ENCODE peak calls at places on chromosomes 5 and 9, in six cellular contexts. I, K, V, J, N and L are unnamed samples. For H3K9me3, the result is how much of the 10 kb centered on the place peaks cover.

GRCh38 chr5:4156153-4156552 is 560.5 kb downstream of the IRX1 start:
- DNase-seq in K (no peak), V (no peak), J (no peak), I (no peak), N (no peak), L (no peak)

GRCh38 chr5:3336666-3337065 is 259.0 kb upstream of the IRX1 start:
- DNase-seq in V (no peak), I (no peak), J (no peak), K (no peak), N (no peak), L (no peak)

GRCh38 chr5:88743231-88743879 is 139.6 kb downstream of the MEF2C start:
- DNase-seq in N (no peak), I (peak), J (no peak), K (no peak), V (no peak), L (no peak)

GRCh38 chr9:1845421-1845820 is 169.7 kb upstream of the SMARCA2 start:
- DNase-seq in V (no peak), N (no peak), J (no peak), K (no peak), I (no peak), L (no peak)

GRCh38 chr9:93136693-93137092 is 2.6 kb upstream of the NINJ1 start:
- DNase-seq in N (no peak), I (no peak), V (no peak), K (no peak), J (no peak), L (no peak)

GRCh38 chr9:83024501-83025125 is 38.3 kb downstream of the RASEF start:
- DNase-seq in N (no peak), V (no peak), J (no peak), K (peak), I (peak), L (no peak)

GRCh38 chr9:69412741-69413150 is 87.7 kb downstream of the ENTREP1 start:
- DNase-seq in V (peak), J (peak), N (peak), I (peak), K (peak), L (peak)

GRCh38 chr5:74641014-74641777 is 668 bp upstream of the ENC1 start:
- DNase-seq in N (peak), I (peak), V (peak), K (peak), J (peak), L (peak)

GRCh38 chr5:5276471-5276870 is 136.3 kb downstream of the ADAMTS16 start:
- DNase-seq in I (no peak), J (no peak), K (no peak), V (no peak), N (no peak), L (no peak)

GRCh38 chr5:141223112-141223783 is at the start of gene PCDHB14:
- DNase-seq in I (peak), V (no peak), K (no peak), N (peak), J (peak), L (peak)
- H3K9me3 ChIP-seq in I (under half), V (under half), K (under half), N (half or more), J (under half), L (under half)

GRCh38 chr5:60671899-60672692 is 27.9 kb downstream of the DEPDC1B start:
- DNase-seq in J (no peak), I (no peak), N (no peak), K (no peak), V (no peak), L (no peak)
- H2BK5ac ChIP-seq in J (no peak), I (no peak), N (no peak), K (no peak), V (no peak), L (no peak)

GRCh38 chr9:105004466-105005090 is 76.6 kb upstream of the ABCA1 start:
- DNase-seq in K (no peak), N (no peak), V (no peak), I (no peak), J (no peak), L (no peak)

GRCh38 chr9:105007143-105007542 is 79.2 kb upstream of the ABCA1 start:
- DNase-seq in K (peak), V (no peak), N (peak), I (peak), J (no peak), L (no peak)

GRCh38 chr9:105006514-105006913 is 78.6 kb upstream of the ABCA1 start:
- DNase-seq in K (no peak), I (no peak), J (no peak), V (no peak), N (no peak), L (no peak)
- H3K4me2 ChIP-seq in K (no peak), I (no peak), J (no peak), V (no peak), N (no peak), L (no peak)

DNA sequence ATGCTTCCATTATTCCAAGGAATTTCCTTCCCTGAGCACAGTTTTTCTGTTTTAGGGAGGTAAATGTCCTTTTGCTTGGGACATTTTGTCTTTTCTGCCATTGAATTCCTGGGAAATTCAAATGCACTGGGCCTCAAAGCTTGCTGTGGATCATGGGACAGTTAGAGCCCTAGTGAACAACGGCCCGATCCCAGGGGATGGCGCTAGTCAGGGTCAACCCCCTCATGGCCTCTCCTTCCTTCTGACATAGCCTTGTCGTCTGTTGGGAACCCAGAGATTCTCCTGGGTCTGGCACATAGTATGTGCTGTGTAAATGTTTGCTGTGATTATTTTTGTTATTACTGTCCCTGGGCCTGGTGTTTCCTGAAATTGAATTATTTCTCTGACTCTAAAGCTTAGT is 30.7 kb upstream of the COL15A1 start:
- DNase-seq in V (no peak), I (no peak), N (no peak), J (peak), K (no peak), L (no peak)
- H3K9me3 ChIP-seq in V (under half), I (under half), N (under half), J (under half), K (under half), L (under half)

GRCh38 chr9:38345851-38346755 is 46.4 kb upstream of the ALDH1B1 start:
- DNase-seq in I (no peak), K (no peak), J (peak), V (peak), N (no peak), L (no peak)

GRCh38 chr9:38350529-38350928 is 42.0 kb upstream of the ALDH1B1 start:
- DNase-seq in N (no peak), J (peak), I (no peak), K (no peak), V (no peak), L (no peak)

GRCh38 chr9:38346811-38347735 is 45.4 kb upstream of the ALDH1B1 start:
- DNase-seq in I (no peak), V (peak), K (no peak), J (peak), N (no peak), L (no peak)

GRCh38 chr9:38344566-38345324 is 47.8 kb upstream of the ALDH1B1 start:
- DNase-seq in I (no peak), V (peak), J (no peak), K (no peak), N (no peak), L (no peak)

DNA sequence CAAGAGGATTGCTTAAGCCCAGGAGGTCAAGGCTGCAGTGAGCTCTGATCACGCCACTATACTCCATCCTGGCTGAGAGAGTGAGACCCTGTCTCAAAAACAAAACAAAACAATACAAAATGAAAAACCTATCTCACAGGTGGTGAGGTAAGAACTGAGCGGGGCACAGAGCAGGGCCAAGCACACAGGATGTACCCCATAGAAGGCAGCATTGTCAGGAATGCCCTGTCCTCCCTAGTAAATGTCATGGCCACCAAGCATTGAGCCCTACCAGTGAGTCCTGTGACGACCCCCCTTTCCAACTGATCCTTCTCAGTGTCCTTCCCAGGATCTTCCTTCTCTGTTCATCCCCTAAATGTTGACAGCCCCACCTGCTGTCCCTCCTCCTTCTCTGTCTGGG is 44.6 kb upstream of the ALDH1B1 start:
- DNase-seq in V (no peak), I (no peak), J (no peak), K (no peak), N (no peak), L (no peak)
- H2BK5ac ChIP-seq in V (no peak), I (no peak), J (no peak), K (no peak), N (no peak), L (no peak)

DNA sequence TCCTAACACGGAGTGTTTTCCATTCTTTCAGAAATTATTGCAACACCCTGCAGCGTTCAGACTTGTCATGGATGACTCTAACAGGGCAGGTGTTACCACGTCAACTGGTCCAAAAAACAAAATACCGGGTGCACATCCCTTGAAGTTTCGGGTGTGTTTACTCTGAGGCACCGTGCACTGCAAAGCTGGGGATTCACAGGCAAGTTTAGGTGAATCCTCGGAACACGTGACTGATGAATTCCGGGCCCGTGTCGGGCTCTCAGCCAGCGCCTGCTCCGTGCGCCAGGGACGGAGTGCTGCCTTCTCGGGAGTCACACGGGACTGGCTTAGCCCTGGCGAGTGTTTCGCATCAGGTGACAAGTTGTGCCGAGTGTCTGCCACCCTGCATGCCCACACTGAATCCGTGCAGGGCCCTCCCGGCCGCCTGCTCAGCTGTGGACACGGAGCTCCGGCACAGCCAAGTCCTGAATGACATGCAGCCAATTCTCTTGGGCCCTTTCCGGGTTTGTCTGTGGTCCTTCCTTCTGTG is 66.0 kb upstream of the IRX4 start:
- DNase-seq in J (no peak), N (no peak), V (no peak), K (no peak), I (no peak), L (no peak)
- H3K4me2 ChIP-seq in J (no peak), N (no peak), V (no peak), K (no peak), I (no peak), L (no peak)

GRCh38 chr5:97554992-97555981 is 372.2 kb upstream of the RIOK2 start:
- DNase-seq in J (no peak), N (no peak), V (no peak), I (peak), K (no peak), L (no peak)

GRCh38 chr5:97563258-97563657 is 380.2 kb upstream of the RIOK2 start:
- DNase-seq in K (no peak), V (no peak), N (no peak), I (no peak), J (no peak), L (no peak)

GRCh38 chr5:97560176-97560993 is 377.3 kb upstream of the RIOK2 start:
- DNase-seq in I (no peak), J (no peak), K (no peak), V (no peak), N (no peak), L (no peak)
- H3K9me3 ChIP-seq in I (under half), J (under half), K (under half), V (under half), N (under half), L (under half)

GRCh38 chr9:134637241-134637640 is 4.4 kb upstream of the COL5A1 start:
- DNase-seq in I (no peak), J (no peak), V (no peak), N (peak), K (no peak), L (no peak)
- H2BK5ac ChIP-seq in I (no peak), J (no peak), V (no peak), N (no peak), K (no peak), L (peak)

DNA sequence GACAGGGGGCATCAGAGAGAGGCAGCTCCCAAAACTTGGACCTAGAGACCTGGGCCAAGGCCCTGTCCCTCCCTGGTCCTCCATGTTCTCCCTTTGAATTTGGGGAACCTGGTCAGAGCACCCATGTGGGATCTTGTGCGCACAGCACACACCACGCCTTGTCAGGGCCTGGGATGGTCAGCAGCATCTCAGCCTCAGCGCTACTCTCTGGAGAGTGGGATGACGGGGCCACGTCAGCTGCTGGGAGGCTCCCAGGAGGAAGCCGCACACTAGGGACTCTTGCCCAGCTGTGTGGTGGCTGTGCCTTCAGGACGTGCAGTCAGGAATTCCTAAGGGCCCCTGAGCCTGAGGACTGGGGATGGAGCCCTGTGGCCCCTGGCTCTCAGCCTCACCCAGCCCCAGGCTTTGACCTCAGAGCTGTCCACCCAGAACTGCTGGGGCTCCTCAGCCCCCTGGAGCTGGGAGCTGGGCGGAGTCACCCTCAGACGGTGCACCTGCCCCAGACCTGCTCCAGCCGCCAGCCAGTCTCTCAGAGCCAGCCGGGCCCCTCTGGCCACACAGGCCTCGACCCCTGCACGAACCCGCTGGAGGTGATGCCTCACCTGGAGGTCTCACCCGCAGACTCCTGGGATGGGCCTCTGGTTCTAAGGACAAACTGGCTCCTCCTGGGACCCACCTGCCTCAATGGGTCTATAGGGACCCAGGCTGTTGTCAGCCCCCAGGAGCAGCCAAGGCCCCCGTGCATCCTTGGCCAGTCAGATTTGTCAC is 38.3 kb upstream of the EGFL7 start:
- DNase-seq in N (no peak), J (no peak), I (no peak), V (peak), K (no peak), L (no peak)
- H3K4me2 ChIP-seq in N (no peak), J (no peak), I (no peak), V (no peak), K (no peak), L (no peak)

GRCh38 chr5:141356950-141357349 is 2.1 kb downstream of the PCDHGA4 start:
- DNase-seq in K (no peak), V (no peak), J (no peak), I (no peak), N (no peak), L (no peak)

GRCh38 chr5:141355641-141356040 is 820 bp downstream of the PCDHGA4 start:
- DNase-seq in I (no peak), V (no peak), K (no peak), J (no peak), N (no peak), L (no peak)

GRCh38 chr5:141359790-141360426 is at the start of gene PCDHGB2:
- DNase-seq in K (no peak), V (no peak), I (peak), N (peak), J (peak), L (no peak)

GRCh38 chr5:141354900-141355469 is at the start of gene PCDHGA4:
- DNase-seq in N (no peak), K (no peak), V (no peak), J (no peak), I (peak), L (no peak)

GRCh38 chr5:141356133-141356532 is 1.3 kb downstream of the PCDHGA4 start:
- DNase-seq in N (no peak), K (no peak), V (no peak), J (no peak), I (no peak), L (no peak)
- H3K9me3 ChIP-seq in N (half or more), K (under half), V (under half), J (under half), I (half or more), L (under half)